ENCODE peak calls at places on chromosomes 11 and 22, in four cellular contexts. C is heart left ventricle, M is lung, Y is thoracic aorta. L is an unnamed sample.

GRCh38 chr11:134655189-134655937 is 243.3 kb upstream of the B3GAT1 start:
- DNase-seq in M (peak; percentile 21), C (no peak), Y (no peak), L (no peak)

GRCh38 chr11:6362185-6362867 is 27.9 kb upstream of the SMPD1 start:
- DNase-seq in Y (peak; percentile 90), M (peak; percentile 32), C (peak; percentile 80), L (no peak)

GRCh38 chr22:28341001-28341400 is 338.6 kb downstream of the TTC28 start:
- DNase-seq in M (no peak), C (no peak), Y (no peak), L (no peak)

GRCh38 chr11:91790346-91790745 is 434.3 kb upstream of the FAT3 start:
- DNase-seq in C (no peak), Y (no peak), M (no peak), L (no peak)

GRCh38 chr11:130634981-130635473 is 186.6 kb downstream of the ADAMTS15 start:
- DNase-seq in Y (no peak), C (no peak), M (no peak), L (peak; percentile 27)

GRCh38 chr11:70230151-70230839 is 27.2 kb downstream of the FADD start:
- DNase-seq in Y (no peak), C (no peak), M (no peak), L (no peak)

GRCh38 chr22:49964493-49965290 is 4.1 kb downstream of the PIM3 start:
- DNase-seq in C (peak; percentile 54), M (peak; percentile 28), Y (peak; percentile 1), L (no peak)

GRCh38 chr22:45553333-45554039 is 50.8 kb downstream of the FBLN1 start:
- DNase-seq in C (peak; percentile 86), Y (peak; percentile 71), M (peak; percentile 71), L (peak; percentile 67)

GRCh38 chr11:2579315-2580060 is 120.3 kb downstream of the KCNQ1OT1 start:
- DNase-seq in C (peak; percentile 60), M (no peak), Y (no peak), L (peak; percentile 9)

GRCh38 chr11:19093976-19094375 is 23.0 kb upstream of the ZDHHC13 start:
- DNase-seq in M (no peak), Y (no peak), C (no peak), L (no peak)

GRCh38 chr22:30308518-30309230 is 18.1 kb downstream of the TBC1D10A start:
- DNase-seq in Y (no peak), M (no peak), C (peak; percentile 11), L (no peak)
- H3K36me3 ChIP-seq in Y (no peaks in the 10 kb centered on the region), M (no peaks in the 10 kb centered on the region), C (no peaks in the 10 kb centered on the region), L (no peaks in the 10 kb centered on the region)

GRCh38 chr11:65402790-65403189 is 16.4 kb downstream of the FRMD8 start:
- DNase-seq in Y (no peak), C (no peak), M (no peak), L (no peak)

GRCh38 chr11:65404638-65405339 is 17.8 kb upstream of the NEAT1 start:
- DNase-seq in C (peak; percentile 77), Y (no peak), M (no peak), L (no peak)

GRCh38 chr11:65404210-65404609 is 17.8 kb downstream of the FRMD8 start:
- DNase-seq in M (no peak), Y (no peak), C (no peak), L (no peak)

GRCh38 chr11:65401803-65402248 is 15.4 kb downstream of the FRMD8 start:
- DNase-seq in C (no peak), M (no peak), Y (no peak), L (no peak)

DNA sequence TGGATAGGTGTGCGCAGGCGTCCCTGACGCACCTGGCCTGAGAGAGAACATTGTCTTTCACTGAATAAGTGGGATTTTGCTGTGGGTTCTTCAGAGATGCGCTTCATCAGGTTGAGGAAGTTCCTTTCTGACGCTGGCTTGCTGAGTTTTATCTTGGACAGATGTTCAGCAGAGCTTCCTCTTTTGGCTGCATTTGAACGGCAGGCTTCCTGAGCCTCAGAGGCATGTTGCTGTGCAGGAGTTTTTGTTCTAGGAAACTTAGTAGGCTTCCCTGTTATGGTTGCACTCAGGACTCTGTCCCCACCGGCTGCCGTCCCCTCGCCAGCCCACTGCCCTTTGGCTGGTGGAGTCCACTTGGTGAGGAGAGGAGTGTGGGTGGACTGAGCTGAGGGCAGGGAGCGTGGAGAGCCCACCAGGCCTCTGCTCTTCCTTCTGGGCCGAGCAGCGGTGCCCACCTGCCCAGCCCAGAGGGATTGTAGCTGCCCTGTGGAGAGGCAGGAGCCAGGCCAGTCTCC is 17.2 kb downstream of the FRMD8 start:
- DNase-seq in Y (no peak), C (no peak), M (no peak), L (no peak)
- H3K36me3 ChIP-seq in Y (peaks cover 32% of the 10 kb centered on the region), C (peaks cover 84% of the 10 kb centered on the region), M (peaks cover 8% of the 10 kb centered on the region), L (peaks cover 23% of the 10 kb centered on the region)

DNA sequence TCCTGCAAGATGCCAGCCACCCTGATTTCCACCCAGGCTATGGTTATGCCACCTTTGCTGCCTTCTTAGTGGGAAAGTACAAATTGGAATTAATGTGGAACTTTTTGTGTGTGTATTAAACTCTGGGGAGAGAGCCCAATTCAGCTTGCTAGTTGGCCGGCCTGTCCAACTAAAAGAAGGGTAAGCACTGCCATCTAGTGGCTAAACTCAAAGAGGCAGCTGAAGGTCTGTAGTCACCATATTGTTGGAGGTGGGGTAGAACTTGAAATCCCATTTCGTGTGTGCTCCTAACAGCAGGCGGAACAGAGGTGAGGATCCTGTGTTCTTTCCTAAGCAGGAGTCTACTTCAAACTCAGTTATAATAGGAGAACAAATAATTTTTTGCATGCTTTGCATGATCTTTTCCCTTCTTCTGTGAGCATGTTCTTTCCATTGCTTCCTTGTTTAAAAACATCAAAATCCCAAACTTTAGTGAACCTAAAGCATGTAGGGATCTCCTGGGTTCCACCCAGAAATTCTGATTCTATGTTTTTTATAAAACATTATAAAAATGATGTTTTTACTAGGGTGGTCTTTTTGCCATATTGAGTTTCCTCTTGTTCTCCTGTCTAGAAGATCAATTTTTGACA is 138.8 kb upstream of the SORL1-AS1 start:
- DNase-seq in C (no peak), Y (peak; percentile 35), M (peak; percentile 71), L (peak; percentile 49)
- H3K36me3 ChIP-seq in C (no peaks in the 10 kb centered on the region), Y (peaks cover 4% of the 10 kb centered on the region), M (no peaks in the 10 kb centered on the region), L (peaks cover 7% of the 10 kb centered on the region)

GRCh38 chr11:71502026-71502425 is 25.0 kb upstream of the KRTAP5-7 start:
- DNase-seq in M (no peak), C (no peak), Y (no peak), L (no peak)

GRCh38 chr11:71502871-71503435 is 24.1 kb upstream of the KRTAP5-7 start:
- DNase-seq in M (no peak), Y (no peak), C (no peak), L (no peak)

GRCh38 chr11:71505001-71505400 is 22.1 kb upstream of the KRTAP5-7 start:
- DNase-seq in M (no peak), C (no peak), Y (no peak), L (no peak)

GRCh38 chr11:71505781-71506180 is 21.3 kb upstream of the KRTAP5-7 start:
- DNase-seq in Y (no peak), C (no peak), M (no peak), L (no peak)

DNA sequence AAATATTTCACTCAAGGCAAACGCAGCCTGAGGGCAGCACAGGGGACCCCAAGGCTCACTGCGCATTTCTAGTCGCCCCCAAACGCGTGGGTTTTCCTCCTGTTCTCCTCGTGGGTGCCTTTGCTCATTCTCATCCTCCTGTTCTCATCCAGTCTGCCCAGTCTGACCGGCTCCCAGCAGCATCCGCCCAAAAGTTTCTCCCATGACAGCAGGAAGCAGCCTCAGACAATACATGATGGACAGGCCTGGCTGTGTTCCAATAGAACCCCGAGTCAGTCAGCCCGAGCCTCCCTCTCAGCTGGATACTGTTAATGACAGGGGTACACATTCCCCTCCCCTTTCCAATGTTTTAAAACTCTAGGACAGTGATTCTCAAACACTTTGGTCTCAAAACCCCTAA is 22.5 kb upstream of the KRTAP5-7 start:
- DNase-seq in C (peak; percentile 39), M (no peak), Y (no peak), L (no peak)
- H3K36me3 ChIP-seq in C (peaks cover 15% of the 10 kb centered on the region), M (peaks cover 5% of the 10 kb centered on the region), Y (peaks cover 51% of the 10 kb centered on the region), L (peaks cover 12% of the 10 kb centered on the region)

GRCh38 chr11:62604460-62605130 is 2.9 kb upstream of the MTA2 start:
- DNase-seq in C (no peak), Y (no peak), M (no peak), L (no peak)

GRCh38 chr11:62607729-62608128 is 4.8 kb downstream of the EML3 start:
- DNase-seq in M (no peak), C (no peak), Y (no peak), L (no peak)

GRCh38 chr11:62605467-62605866 is 3.8 kb upstream of the MTA2 start:
- DNase-seq in M (no peak), Y (no peak), C (peak; percentile 51), L (no peak)

GRCh38 chr11:62603771-62604170 is 2.1 kb upstream of the MTA2 start:
- DNase-seq in C (no peak), M (no peak), Y (no peak), L (no peak)

DNA sequence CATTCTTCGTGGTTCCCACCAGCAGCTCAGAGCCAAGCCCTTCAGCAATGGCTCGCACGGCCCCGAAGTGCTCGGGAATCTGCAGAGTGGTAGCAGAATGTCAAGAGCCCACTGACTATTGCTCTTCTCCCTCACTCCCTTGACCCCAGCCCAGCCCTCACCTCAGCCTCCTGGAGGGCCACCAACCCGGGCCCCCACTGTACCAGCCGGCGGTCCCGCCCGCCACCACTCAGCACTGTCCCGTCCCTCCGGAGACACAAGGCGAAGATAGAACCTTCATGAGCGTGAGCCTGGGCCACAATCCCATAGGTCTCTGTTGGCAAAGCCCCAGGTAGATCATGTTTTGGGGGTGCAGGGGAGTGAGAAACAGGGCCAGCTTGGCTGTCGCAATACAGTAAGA is 4.2 kb upstream of the MTA2 start:
- DNase-seq in M (no peak), C (no peak), Y (no peak), L (no peak)
- H3K36me3 ChIP-seq in M (no peaks in the 10 kb centered on the region), C (peaks cover 35% of the 10 kb centered on the region), Y (peaks cover 28% of the 10 kb centered on the region), L (no peaks in the 10 kb centered on the region)

GRCh38 chr22:42876041-42876440 is 19.0 kb upstream of the ARFGAP3 start:
- DNase-seq in C (peak; percentile 24), Y (no peak), M (no peak), L (no peak)
- H3K36me3 ChIP-seq in C (peaks cover 97% of the 10 kb centered on the region), Y (peaks cover 76% of the 10 kb centered on the region), M (peaks cover 11% of the 10 kb centered on the region), L (peaks cover 21% of the 10 kb centered on the region)

DNA sequence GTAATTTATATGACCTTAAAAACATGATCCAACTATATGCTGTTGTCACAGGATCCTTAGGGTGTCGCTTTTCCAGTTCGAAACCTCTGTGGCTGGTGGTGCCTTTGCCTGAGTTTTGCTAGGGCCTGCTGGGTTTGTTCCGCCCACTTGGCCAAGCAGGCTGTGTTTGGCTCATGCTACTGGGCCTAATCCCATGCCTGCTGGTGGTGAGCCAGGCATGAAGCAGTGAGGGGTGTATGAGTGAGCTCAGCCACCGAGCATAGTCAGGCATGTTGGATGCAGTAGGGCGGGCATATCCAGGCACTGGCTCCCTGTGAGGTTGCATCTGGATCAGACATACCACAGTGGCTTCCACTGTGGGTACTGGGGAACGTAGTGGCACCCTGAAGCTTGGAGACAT is 16.3 kb downstream of the NPAT start:
- DNase-seq in C (no peak), M (no peak), Y (no peak), L (no peak)
- H3K36me3 ChIP-seq in C (peaks cover 40% of the 10 kb centered on the region), M (peaks cover 4% of the 10 kb centered on the region), Y (peaks cover 16% of the 10 kb centered on the region), L (peaks cover 23% of the 10 kb centered on the region)

GRCh38 chr11:61119055-61119454 is 16.8 kb downstream of the CD5 start:
- DNase-seq in Y (no peak), C (no peak), M (no peak), L (no peak)
- H3K36me3 ChIP-seq in Y (no peaks in the 10 kb centered on the region), C (no peaks in the 10 kb centered on the region), M (no peaks in the 10 kb centered on the region), L (no peaks in the 10 kb centered on the region)

GRCh38 chr11:12897390-12897789 is 111.7 kb upstream of the RASSF10 start:
- DNase-seq in Y (peak; percentile 16), M (no peak), C (no peak), L (no peak)
- H3K36me3 ChIP-seq in Y (no peaks in the 10 kb centered on the region), M (peaks cover 7% of the 10 kb centered on the region), C (peaks cover 13% of the 10 kb centered on the region), L (no peaks in the 10 kb centered on the region)